ENCODE peak calls at places on chromosome 15, in seven cellular contexts. S is GM10248, Z is heart right ventricle, H is K562, U is EH, A is NCI-H524, T is A172. F is an unnamed sample.

GRCh38 chr15:81514769-81515168 is 140.8 kb upstream of the TMC3 start:
- DNase-seq in T (no peak), A (no peak), H (no peak), U (no peak), S (no peak), Z (no peak), F (no peak)

GRCh38 chr15:31269961-31270575 is 56.6 kb upstream of the KLF13 start:
- DNase-seq in U (no peak), T (no peak), S (no peak), H (no peak), Z (no peak), A (no peak), F (no peak)

GRCh38 chr15:100733088-100733487 is 130.7 kb downstream of the ASB7 start:
- DNase-seq in A (peak), Z (no peak), T (peak), U (peak), S (no peak), H (no peak), F (peak)

GRCh38 chr15:82850731-82851130 is 41.3 kb downstream of the WHAMM start:
- DNase-seq in T (no peak), Z (no peak), U (no peak), S (no peak), H (no peak), A (peak), F (no peak)

GRCh38 chr15:29570931-29571727 is 251.1 kb downstream of the TJP1 start:
- DNase-seq in U (peak), A (peak), Z (no peak), T (no peak), H (no peak), S (no peak), F (peak)

GRCh38 chr15:66801266-66801665 is 99.2 kb downstream of the SMAD6 start:
- DNase-seq in S (no peak), T (no peak), Z (no peak), H (no peak), A (no peak), U (no peak), F (no peak)

GRCh38 chr15:96296264-96296663 is 34.2 kb upstream of the NR2F2 start:
- DNase-seq in A (no peak), T (peak), Z (no peak), H (no peak), U (peak), S (no peak), F (peak)

GRCh38 chr15:95875141-95875643 is 455.3 kb upstream of the NR2F2 start:
- DNase-seq in S (no peak), Z (no peak), U (peak), T (peak), A (no peak), H (no peak), F (peak)

GRCh38 chr15:85825719-85826118 is 31.0 kb upstream of the KLHL25 start:
- DNase-seq in Z (no peak), U (no peak), T (no peak), A (peak), H (no peak), S (no peak), F (peak)

GRCh38 chr15:36362508-36362907 is 216.9 kb upstream of the CDIN1 start:
- DNase-seq in Z (no peak), T (peak), A (no peak), U (peak), S (no peak), H (no peak), F (no peak)

GRCh38 chr15:39511915-39512260 is 69.0 kb upstream of the THBS1 start:
- DNase-seq in A (peak), H (no peak), S (no peak), Z (no peak), T (peak), U (peak), F (no peak)

GRCh38 chr15:64251121-64251520 is 88.3 kb upstream of the PPIB start:
- DNase-seq in H (no peak), U (peak), Z (no peak), A (no peak), S (no peak), T (no peak), F (no peak)

GRCh38 chr15:47834093-47834492 is 116.8 kb downstream of the SEMA6D start:
- DNase-seq in H (no peak), T (no peak), A (no peak), Z (no peak), S (no peak), U (no peak), F (no peak)

GRCh38 chr15:75904241-75904631 is 558 bp downstream of the FBXO22 start:
- DNase-seq in Z (peak), H (no peak), U (peak), A (peak), T (peak), S (no peak), F (peak)

GRCh38 chr15:30978328-30978727 is 13.1 kb downstream of the MTMR10 start:
- DNase-seq in Z (no peak), H (peak), A (peak), S (no peak), U (no peak), T (no peak), F (no peak)

GRCh38 chr15:69797615-69798014 is 300.1 kb downstream of the TLE3 start:
- DNase-seq in Z (no peak), U (no peak), S (no peak), A (no peak), T (no peak), H (no peak), F (no peak)

GRCh38 chr15:46091860-46092450 is 457.1 kb downstream of the SQOR start:
- DNase-seq in T (peak), A (peak), Z (no peak), U (peak), H (peak), S (no peak), F (peak)

GRCh38 chr15:40246496-40247275 is 7.8 kb downstream of the PAK6 start:
- DNase-seq in H (no peak), A (no peak), S (no peak), Z (no peak), T (no peak), U (no peak), F (no peak)

GRCh38 chr15:68335251-68335650 is 57.7 kb downstream of the FEM1B start:
- DNase-seq in A (peak), U (peak), Z (no peak), T (peak), H (no peak), S (no peak), F (peak)

GRCh38 chr15:79030470-79030869 is 60.1 kb downstream of the RASGRF1 start:
- DNase-seq in S (no peak), T (no peak), U (no peak), A (no peak), Z (no peak), H (no peak), F (no peak)

GRCh38 chr15:36529296-36530011 is 50.0 kb upstream of the CDIN1 start:
- DNase-seq in U (peak), S (peak), Z (no peak), T (no peak), A (no peak), H (no peak), F (no peak)